ENCODE peak calls at places on chromosome 18, in eight cellular contexts. N, B, Q, D, R, G, L and Z are unnamed samples. For H3K36me3, the result is how much of the 10 kb centered on the place peaks cover.

GRCh38 chr18:51666717-51667320 is 469.3 kb upstream of the MEX3C start:
- DNase-seq in N (no peak), B (no peak), Q (peak), D (peak), R (no peak), G (peak), L (peak), Z (no peak)

GRCh38 chr18:7789853-7790552 is 222.9 kb downstream of the PTPRM start:
- DNase-seq in N (no peak), B (peak), Q (no peak), D (no peak), R (no peak), G (no peak), L (no peak), Z (no peak)

GRCh38 chr18:9741821-9742541 is 33.9 kb downstream of the RAB31 start:
- DNase-seq in N (peak), B (no peak), Q (no peak), D (peak), R (no peak), G (peak), L (peak), Z (no peak)

GRCh38 chr18:62282188-62282629 is 42.9 kb upstream of the TNFRSF11A start:
- DNase-seq in N (no peak), B (peak), Q (no peak), D (peak), R (no peak), G (no peak), L (no peak), Z (no peak)

GRCh38 chr18:66141716-66142115 is 390.9 kb downstream of the CDH7 start:
- DNase-seq in N (no peak), B (no peak), Q (no peak), D (no peak), R (no peak), G (no peak), L (no peak), Z (no peak)

GRCh38 chr18:79644666-79645057 is 34.9 kb upstream of the CTDP1 start:
- DNase-seq in N (no peak), B (peak), Q (peak), D (no peak), R (no peak), G (no peak), L (no peak), Z (no peak)

GRCh38 chr18:21444465-21445023 is 156.0 kb downstream of the ESCO1 start:
- DNase-seq in N (no peak), B (peak), Q (no peak), D (peak), R (no peak), G (no peak), L (no peak), Z (no peak)

GRCh38 chr18:49967171-49967570 is 153.8 kb upstream of the ACAA2 start:
- DNase-seq in N (no peak), B (no peak), Q (no peak), D (no peak), R (no peak), G (no peak), L (no peak), Z (peak)

GRCh38 chr18:28690836-28691835 is 514.2 kb upstream of the CDH2 start:
- DNase-seq in N (no peak), B (no peak), Q (no peak), D (no peak), R (no peak), G (no peak), L (no peak), Z (no peak)

GRCh38 chr18:71036783-71037182 is 747.9 kb downstream of the SOCS6 start:
- DNase-seq in N (no peak), B (peak), Q (no peak), D (peak), R (no peak), G (no peak), L (no peak), Z (peak)

GRCh38 chr18:73563345-73563744 is 584.3 kb downstream of the FBXO15 start:
- DNase-seq in N (no peak), B (peak), Q (no peak), D (peak), R (no peak), G (no peak), L (no peak), Z (no peak)

GRCh38 chr18:23609390-23610008 is 23.2 kb upstream of the NPC1 start:
- DNase-seq in N (no peak), B (no peak), Q (no peak), D (no peak), R (no peak), G (no peak), L (no peak), Z (no peak)

GRCh38 chr18:7164610-7165009 is 47.0 kb upstream of the LAMA1 start:
- DNase-seq in N (peak), B (peak), Q (no peak), D (no peak), R (no peak), G (no peak), L (no peak), Z (no peak)

DNA sequence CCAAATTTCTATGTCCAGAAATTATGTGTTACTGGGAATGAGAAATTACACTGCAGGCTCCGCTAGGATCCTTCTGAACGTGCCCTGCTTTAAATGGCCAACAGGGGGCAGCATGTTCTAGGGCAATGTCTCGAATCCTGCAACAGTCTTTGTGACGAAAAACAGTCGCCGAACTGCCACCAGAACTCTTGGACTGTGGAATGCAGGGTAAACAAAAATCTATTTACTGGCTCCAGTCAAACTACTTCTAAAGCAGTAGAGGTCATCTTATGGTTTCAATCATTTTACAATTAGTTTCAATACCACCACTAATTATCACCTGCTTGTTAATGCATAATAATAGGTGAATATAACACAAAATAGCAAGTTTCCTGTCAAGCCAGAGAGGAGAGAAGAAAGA is 9.8 kb upstream of the ZNF397 start:
- DNase-seq in N (peak), B (peak), Q (peak), D (peak), R (peak), G (peak), L (peak), Z (peak)
- H3K4me3 ChIP-seq in N (no peak), B (no peak), Q (no peak), D (peak), R (no peak), G (peak), L (no peak), Z (peak)

GRCh38 chr18:12694032-12694431 is 8.5 kb downstream of the CEP76 start:
- DNase-seq in N (no peak), B (no peak), Q (no peak), D (no peak), R (no peak), G (no peak), L (no peak), Z (no peak)
- H3K36me3 ChIP-seq in N (under half), B (under half), Q (under half), D (under half), R (under half), G (half or more), L (under half), Z (under half)

GRCh38 chr18:64017870-64018269 is 48.0 kb downstream of the SERPINB8 start:
- DNase-seq in N (no peak), B (peak), Q (no peak), D (no peak), R (no peak), G (no peak), L (no peak), Z (no peak)
- TF ChIP-seq CTCF in N (peak), B (peak), Q (no peak), D (peak), R (no peak), G (peak), L (no peak), Z (peak)

DNA sequence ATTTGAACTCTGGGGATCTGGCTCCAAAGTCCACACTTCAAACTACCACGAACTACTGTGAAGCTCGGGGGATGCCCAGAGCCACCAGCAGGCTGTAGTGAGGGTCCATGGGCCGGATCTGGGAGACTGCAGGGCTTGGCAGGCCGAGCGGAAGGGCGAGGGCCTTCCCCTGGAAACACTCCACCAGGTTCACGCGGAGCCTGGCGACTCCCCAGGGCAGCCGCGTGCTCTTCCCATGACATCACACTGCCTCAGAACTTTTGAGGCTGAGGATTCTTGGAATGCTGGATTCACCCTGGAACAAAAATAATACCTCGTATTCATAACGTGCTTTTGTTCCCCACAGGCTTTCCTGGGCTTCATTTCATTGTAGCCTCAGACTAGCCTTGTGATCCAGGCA is 201.0 kb downstream of the SMAD7 start:
- DNase-seq in N (peak), B (peak), Q (peak), D (peak), R (peak), G (peak), L (no peak), Z (no peak)
- H3K4me3 ChIP-seq in N (no peak), B (no peak), Q (no peak), D (no peak), R (no peak), G (no peak), L (no peak), Z (no peak)

DNA sequence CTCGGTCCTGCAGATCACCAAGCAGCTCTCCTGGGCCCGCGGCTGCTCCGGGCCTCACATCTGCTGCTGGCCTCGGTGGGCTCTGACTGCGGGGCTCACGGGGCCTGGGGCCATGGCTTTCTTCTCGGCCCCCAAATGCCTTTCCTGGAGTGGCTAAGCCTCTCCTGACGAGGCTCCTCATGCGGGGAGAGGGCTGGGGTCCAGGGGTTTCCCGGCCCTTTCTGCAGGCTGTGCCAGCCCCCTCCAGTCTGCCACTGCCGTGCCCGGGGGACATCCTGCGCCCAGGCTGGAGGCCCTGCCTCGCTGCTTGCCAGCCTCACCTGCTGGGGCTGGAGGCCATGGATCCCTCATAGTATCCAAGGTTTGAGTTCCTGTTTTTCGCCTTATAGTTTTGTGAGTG is 23.8 kb downstream of the PRELID3A start:
- DNase-seq in N (no peak), B (no peak), Q (no peak), D (no peak), R (no peak), G (no peak), L (no peak), Z (no peak)
- H3K36me3 ChIP-seq in N (under half), B (under half), Q (under half), D (under half), R (under half), G (under half), L (under half), Z (under half)

GRCh38 chr18:78080081-78080480 is 830.4 kb downstream of the GALR1 start:
- DNase-seq in N (no peak), B (no peak), Q (no peak), D (no peak), R (no peak), G (no peak), L (no peak), Z (no peak)

GRCh38 chr18:78069784-78070664 is 820.4 kb downstream of the GALR1 start:
- DNase-seq in N (no peak), B (no peak), Q (peak), D (no peak), R (no peak), G (no peak), L (peak), Z (no peak)

GRCh38 chr18:78073275-78073674 is 823.6 kb downstream of the GALR1 start:
- DNase-seq in N (no peak), B (no peak), Q (no peak), D (no peak), R (no peak), G (no peak), L (no peak), Z (no peak)

GRCh38 chr18:78071146-78071710 is 821.6 kb downstream of the GALR1 start:
- DNase-seq in N (no peak), B (no peak), Q (no peak), D (no peak), R (no peak), G (no peak), L (peak), Z (no peak)

GRCh38 chr18:78074400-78075020 is 824.9 kb downstream of the GALR1 start:
- DNase-seq in N (no peak), B (no peak), Q (no peak), D (no peak), R (no peak), G (no peak), L (no peak), Z (no peak)
- TF ChIP-seq CTCF in N (no peak), B (no peak), Q (no peak), D (no peak), R (peak), G (no peak), L (no peak), Z (no peak)

GRCh38 chr18:13380671-13381070 is 162.1 kb downstream of the LDLRAD4 start:
- DNase-seq in N (peak), B (no peak), Q (no peak), D (peak), R (no peak), G (no peak), L (no peak), Z (no peak)

GRCh38 chr18:13382683-13382989 is 164.1 kb downstream of the LDLRAD4 start:
- DNase-seq in N (peak), B (no peak), Q (no peak), D (no peak), R (no peak), G (no peak), L (no peak), Z (no peak)

GRCh38 chr18:13381907-13382682 is 163.5 kb downstream of the LDLRAD4 start:
- DNase-seq in N (peak), B (peak), Q (peak), D (peak), R (peak), G (peak), L (peak), Z (peak)

GRCh38 chr18:13379930-13380665 is 161.5 kb downstream of the LDLRAD4 start:
- DNase-seq in N (peak), B (no peak), Q (peak), D (peak), R (no peak), G (no peak), L (no peak), Z (no peak)

GRCh38 chr18:13381331-13381730 is 162.8 kb downstream of the LDLRAD4 start:
- DNase-seq in N (peak), B (no peak), Q (peak), D (no peak), R (no peak), G (no peak), L (no peak), Z (no peak)
- H3K4me3 ChIP-seq in N (no peak), B (no peak), Q (peak), D (no peak), R (no peak), G (no peak), L (no peak), Z (no peak)

GRCh38 chr18:48735070-48735676 is 196.3 kb downstream of the CTIF start:
- DNase-seq in N (no peak), B (peak), Q (no peak), D (no peak), R (no peak), G (no peak), L (no peak), Z (no peak)

GRCh38 chr18:48732767-48733424 is 194.1 kb downstream of the CTIF start:
- DNase-seq in N (no peak), B (no peak), Q (no peak), D (no peak), R (no peak), G (no peak), L (no peak), Z (no peak)

GRCh38 chr18:48735856-48736255 is 197.0 kb downstream of the CTIF start:
- DNase-seq in N (no peak), B (no peak), Q (no peak), D (no peak), R (no peak), G (no peak), L (no peak), Z (no peak)

GRCh38 chr18:48733854-48734253 is 195.0 kb downstream of the CTIF start:
- DNase-seq in N (no peak), B (no peak), Q (no peak), D (no peak), R (no peak), G (no peak), L (no peak), Z (no peak)

GRCh38 chr18:48734460-48734859 is 195.6 kb downstream of the CTIF start:
- DNase-seq in N (no peak), B (no peak), Q (no peak), D (no peak), R (no peak), G (no peak), L (no peak), Z (no peak)
- H3K36me3 ChIP-seq in N (under half), B (under half), Q (under half), D (under half), R (under half), G (under half), L (under half), Z (under half)